ENCODE peak calls at places on chromosomes 3 and 15, in four cellular contexts. K, C, I and M are unnamed samples.
A peak's percentile ranks its signal among the peaks of the same experiment; 100 is the strongest.

GRCh38 chr3:73683706-73684105 is 59.0 kb upstream of the PDZRN3 start:
- DNase-seq in K (no peak), C (no peak), I (no peak), M (no peak)

GRCh38 chr3:31550452-31551251 is 17.9 kb downstream of the STT3B start:
- DNase-seq in C (no peak), K (no peak), I (no peak), M (peak; percentile 62)

GRCh38 chr15:49145651-49146609 is 9.5 kb downstream of the COPS2 start:
- DNase-seq in K (peak; percentile 22), C (no peak), I (peak; percentile 24), M (peak; percentile 51)

GRCh38 chr3:18716101-18716500 is 291.0 kb upstream of the SATB1 start:
- DNase-seq in I (no peak), K (no peak), C (no peak), M (no peak)

GRCh38 chr15:49876401-49877038 is 242.5 kb downstream of the ATP8B4 start:
- DNase-seq in K (no peak), C (no peak), I (no peak), M (no peak)

GRCh38 chr3:78978037-78978436 is 789.8 kb downstream of the ROBO1 start:
- DNase-seq in K (no peak), C (no peak), I (no peak), M (no peak)

GRCh38 chr15:65979316-65979715 is 110.0 kb downstream of the RAB11A start:
- DNase-seq in C (no peak), I (no peak), K (no peak), M (peak; percentile 5)

GRCh38 chr3:47001731-47002489 is 22.4 kb downstream of the NBEAL2 start:
- DNase-seq in K (no peak), C (peak; percentile 15), I (no peak), M (no peak)

GRCh38 chr3:38397320-38397719 is 50.7 kb downstream of the XYLB start:
- DNase-seq in I (peak; percentile 46), C (peak; percentile 57), K (peak; percentile 8), M (peak; percentile 35)

GRCh38 chr3:16884084-16884747 is 539 bp upstream of the PLCL2 start:
- DNase-seq in I (peak; percentile 49), C (peak; percentile 85), K (peak; percentile 77), M (no peak)

GRCh38 chr3:132433121-132433520 is 15.8 kb downstream of the DNAJC13 start:
- DNase-seq in I (no peak), C (no peak), K (no peak), M (no peak)

GRCh38 chr3:130300888-130301287 is 44.6 kb upstream of the COL6A5 start:
- DNase-seq in K (no peak), I (no peak), C (no peak), M (no peak)

GRCh38 chr3:61729235-61729634 is 167.9 kb downstream of the PTPRG start:
- DNase-seq in K (no peak), C (no peak), I (no peak), M (no peak)

GRCh38 chr3:146640955-146641867 is 36.1 kb upstream of the PLSCR5 start:
- DNase-seq in K (no peak), C (no peak), I (peak; percentile 49), M (peak; percentile 24)

DNA sequence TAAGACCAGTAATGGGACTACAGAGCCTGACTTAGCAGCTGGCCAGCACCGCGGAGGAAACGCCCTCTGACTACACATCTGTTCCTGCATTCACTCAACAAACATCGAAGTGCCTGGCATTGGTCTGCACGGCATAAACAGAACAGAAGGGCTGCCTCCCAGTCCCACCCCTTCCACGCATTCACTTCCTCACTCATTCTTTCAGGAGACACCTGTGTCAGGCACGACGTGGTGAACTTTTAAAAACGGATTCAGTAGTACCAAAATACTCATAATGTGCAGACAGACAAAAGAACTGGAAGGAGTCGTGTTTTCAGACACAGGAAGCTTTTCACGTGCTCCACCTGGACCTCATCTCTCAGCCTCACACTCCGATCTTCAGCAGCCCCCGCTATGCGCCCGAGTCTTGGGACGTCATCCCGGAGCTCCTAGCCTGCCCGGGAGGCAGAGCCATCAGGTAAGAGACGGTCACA is 123.3 kb downstream of the XXYLT1 start:
- DNase-seq in K (no peak), I (no peak), C (no peak), M (peak; percentile 74)
- H3K4me3 ChIP-seq in K (peak overlapping the region; percentile 44), I (no peak overlapping the region), C (no peak overlapping the region), M (no peak overlapping the region)

DNA sequence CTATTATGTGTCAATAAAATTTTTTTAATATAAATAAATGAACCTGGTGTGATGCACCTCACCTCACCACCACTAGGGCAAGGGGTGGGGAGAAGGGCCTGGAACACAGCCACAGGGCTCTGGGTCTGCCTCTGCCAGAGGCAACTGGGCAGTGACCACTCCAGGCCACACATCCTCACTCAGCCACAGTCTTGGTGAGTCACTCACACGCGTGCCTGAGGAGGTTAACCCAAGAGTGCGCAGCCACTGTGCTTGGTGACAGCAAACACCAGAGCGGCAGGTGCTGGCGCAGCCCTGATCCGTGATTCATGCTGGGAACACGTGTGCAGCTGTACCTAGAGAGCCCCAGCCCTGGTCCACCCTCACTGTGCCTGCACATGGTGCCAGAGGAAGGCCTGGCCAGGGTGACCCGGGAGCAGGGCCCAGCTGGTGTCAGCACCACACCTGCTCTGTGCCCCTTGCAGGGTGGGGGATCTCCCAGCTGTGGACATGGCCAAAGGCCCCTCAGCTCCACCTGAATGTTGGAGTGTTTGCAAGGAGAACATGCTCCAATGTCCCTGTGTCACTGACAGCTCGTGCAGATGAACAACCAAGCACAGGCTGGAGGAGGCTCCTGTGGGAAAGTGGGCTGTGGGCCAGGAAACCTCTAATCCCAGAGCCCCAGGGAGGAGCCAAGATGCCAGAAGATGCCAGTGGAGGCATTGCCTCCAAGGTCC is 2.1 kb downstream of the SLC41A3 start:
- DNase-seq in K (no peak), C (no peak), I (no peak), M (peak; percentile 39)
- TF ChIP-seq CTCF in K (peak; percentile 42), C (peak; percentile 33), I (peak; percentile 36), M (peak; percentile 21)

GRCh38 chr3:72152551-72153476 is 367.9 kb upstream of the PROK2 start:
- DNase-seq in K (no peak), C (peak; percentile 72), I (no peak), M (peak; percentile 92)
- H3K4me3 ChIP-seq in K (no peak overlapping the region), C (peak overlapping the region; percentile 46), I (no peak overlapping the region), M (peak overlapping the region; percentile 21)

GRCh38 chr3:184604956-184605290 is 43.3 kb downstream of the EPHB3 start:
- DNase-seq in I (no peak), K (no peak), C (no peak), M (no peak)

GRCh38 chr3:184602406-184603155 is 41.0 kb downstream of the EPHB3 start:
- DNase-seq in I (no peak), C (no peak), K (no peak), M (no peak)

GRCh38 chr3:184603156-184604030 is 41.8 kb downstream of the EPHB3 start:
- DNase-seq in I (no peak), K (no peak), C (no peak), M (no peak)

GRCh38 chr3:184601576-184602405 is 40.2 kb downstream of the EPHB3 start:
- DNase-seq in C (no peak), I (no peak), K (no peak), M (no peak)

GRCh38 chr3:184604039-184604955 is 42.7 kb downstream of the EPHB3 start:
- DNase-seq in I (no peak), C (no peak), K (no peak), M (no peak)
- TF ChIP-seq CTCF in I (no peak), C (no peak), K (no peak), M (no peak)

GRCh38 chr3:118960876-118961275 is 73.8 kb downstream of the IGSF11 start:
- DNase-seq in C (no peak), K (no peak), I (no peak), M (peak; percentile 5)

GRCh38 chr3:118951089-118951488 is 83.6 kb downstream of the IGSF11 start:
- DNase-seq in I (no peak), K (no peak), C (no peak), M (no peak)

GRCh38 chr3:118955914-118956556 is 78.6 kb downstream of the IGSF11 start:
- DNase-seq in C (no peak), I (no peak), K (no peak), M (no peak)
- H3K4me3 ChIP-seq in C (no peak overlapping the region), I (no peak overlapping the region), K (no peak overlapping the region), M (no peak overlapping the region)

DNA sequence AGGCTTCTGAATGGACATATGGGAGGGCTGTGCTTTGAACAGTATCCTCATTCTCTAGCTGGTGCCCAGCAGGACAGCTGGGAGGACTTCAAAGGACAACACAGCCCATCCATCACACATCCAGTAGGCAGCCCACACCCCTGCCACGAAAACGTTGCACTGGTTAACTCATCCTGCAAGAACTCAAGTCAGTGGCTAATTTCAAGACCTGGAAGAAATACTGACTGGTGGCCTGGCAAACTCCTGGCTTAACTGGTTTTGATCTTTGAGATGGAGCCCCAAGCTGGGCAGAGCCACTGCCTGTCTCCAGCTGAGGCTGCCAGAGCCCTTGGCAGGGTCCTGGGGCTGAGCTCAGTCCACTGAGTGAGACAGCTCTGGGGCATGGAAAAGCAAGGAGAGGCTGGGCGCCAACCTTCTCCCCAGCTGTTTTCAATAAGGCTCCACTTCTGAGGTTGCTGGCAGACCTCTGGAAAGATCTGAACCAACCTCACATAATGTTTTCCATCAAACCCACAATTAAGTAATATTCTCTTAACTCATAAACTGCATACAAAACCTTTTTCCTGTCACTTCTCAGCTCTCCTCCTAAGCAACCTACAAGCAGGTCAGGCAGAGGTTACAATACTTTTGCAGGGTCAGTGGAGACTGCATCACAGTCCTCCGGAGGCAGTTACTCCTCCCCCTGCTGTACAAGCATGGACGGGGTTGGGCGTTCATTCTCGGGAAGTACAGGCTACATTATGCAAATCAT is 110.3 kb downstream of the MYLK start:
- DNase-seq in K (no peak), C (no peak), I (no peak), M (peak; percentile 87)
- TF ChIP-seq CTCF in K (no peak), C (no peak), I (no peak), M (no peak)

GRCh38 chr3:183400352-183400751 is 28.1 kb downstream of the MCF2L2 start:
- DNase-seq in K (no peak), I (no peak), C (no peak), M (no peak)
- H3K4me3 ChIP-seq in K (no peak overlapping the region), I (no peak overlapping the region), C (no peak overlapping the region), M (no peak overlapping the region)